ENCODE peak calls at places on chromosomes 12 and 14, in eight cellular contexts. One of them, this sample, is unnamed.

GRCh38 chr12:116495260-116495659 is 63.9 kb upstream of the MAP1LC3B2 start:
- DNase-seq in psoas muscle: no peak
- DNase-seq in HFF-Myc: peak; percentile 21
- DNase-seq in ovary: no peak
- DNase-seq in transverse colon: no peak
- DNase-seq in cardiac fibroblast: peak; percentile 46
- DNase-seq in mesendoderm: peak; percentile 93
- DNase-seq in tibial nerve: no peak
- DNase-seq in this sample: no peak

GRCh38 chr12:57739387-57739786 is 845 bp upstream of the AGAP2 start:
- DNase-seq in tibial nerve: no peak
- DNase-seq in mesendoderm: no peak
- DNase-seq in transverse colon: no peak
- DNase-seq in psoas muscle: no peak
- DNase-seq in HFF-Myc: no peak
- DNase-seq in ovary: no peak
- DNase-seq in cardiac fibroblast: no peak
- DNase-seq in this sample: no peak

GRCh38 chr12:71216725-71217579 is 59.2 kb upstream of the TSPAN8 start:
- DNase-seq in cardiac fibroblast: peak; percentile 63
- DNase-seq in transverse colon: peak; percentile 68
- DNase-seq in tibial nerve: peak; percentile 16
- DNase-seq in psoas muscle: no peak
- DNase-seq in HFF-Myc: no peak
- DNase-seq in mesendoderm: peak; percentile 66
- DNase-seq in ovary: no peak
- DNase-seq in this sample: no peak

GRCh38 chr12:78470354-78471195 is 394.0 kb upstream of the SYT1 start:
- DNase-seq in tibial nerve: peak; percentile 40
- DNase-seq in psoas muscle: no peak
- DNase-seq in ovary: no peak
- DNase-seq in cardiac fibroblast: peak; percentile 68
- DNase-seq in transverse colon: peak; percentile 9
- DNase-seq in HFF-Myc: peak; percentile 14
- DNase-seq in mesendoderm: peak; percentile 68
- DNase-seq in this sample: no peak

GRCh38 chr14:99744199-99744872 is 48.9 kb upstream of the EML1 start:
- DNase-seq in psoas muscle: no peak
- DNase-seq in HFF-Myc: no peak
- DNase-seq in mesendoderm: peak; percentile 72
- DNase-seq in ovary: no peak
- DNase-seq in cardiac fibroblast: peak; percentile 41
- DNase-seq in transverse colon: no peak
- DNase-seq in tibial nerve: no peak
- DNase-seq in this sample: no peak

GRCh38 chr12:20950248-20950647 is 139.7 kb downstream of the SLCO1B3 start:
- DNase-seq in psoas muscle: no peak
- DNase-seq in transverse colon: no peak
- DNase-seq in mesendoderm: peak; percentile 55
- DNase-seq in ovary: no peak
- DNase-seq in cardiac fibroblast: peak; percentile 59
- DNase-seq in HFF-Myc: no peak
- DNase-seq in tibial nerve: no peak
- DNase-seq in this sample: no peak

GRCh38 chr12:118164798-118165486 is 29.0 kb downstream of the PEBP1 start:
- DNase-seq in psoas muscle: no peak
- DNase-seq in HFF-Myc: no peak
- DNase-seq in tibial nerve: no peak
- DNase-seq in cardiac fibroblast: peak; percentile 47
- DNase-seq in ovary: no peak
- DNase-seq in mesendoderm: peak; percentile 55
- DNase-seq in transverse colon: no peak
- DNase-seq in this sample: no peak

GRCh38 chr12:95605875-95606274 is 54.6 kb upstream of the USP44 start:
- DNase-seq in cardiac fibroblast: peak; percentile 47
- DNase-seq in tibial nerve: no peak
- DNase-seq in HFF-Myc: no peak
- DNase-seq in ovary: no peak
- DNase-seq in psoas muscle: no peak
- DNase-seq in mesendoderm: no peak
- DNase-seq in transverse colon: no peak
- DNase-seq in this sample: no peak

GRCh38 chr12:989751-990278 is 1.2 kb upstream of the ERC1 start:
- DNase-seq in psoas muscle: peak; percentile 27
- DNase-seq in transverse colon: peak; percentile 13
- DNase-seq in cardiac fibroblast: peak; percentile 83
- DNase-seq in ovary: no peak
- DNase-seq in mesendoderm: peak; percentile 43
- DNase-seq in tibial nerve: peak; percentile 10
- DNase-seq in HFF-Myc: peak; percentile 43
- DNase-seq in this sample: no peak

GRCh38 chr12:5902736-5903135 is 42.3 kb downstream of the ANO2 start:
- DNase-seq in ovary: no peak
- DNase-seq in transverse colon: no peak
- DNase-seq in psoas muscle: no peak
- DNase-seq in HFF-Myc: no peak
- DNase-seq in cardiac fibroblast: no peak
- DNase-seq in mesendoderm: no peak
- DNase-seq in tibial nerve: no peak
- DNase-seq in this sample: no peak

GRCh38 chr14:88597038-88597437 is 34.2 kb downstream of the ZC3H14 start:
- DNase-seq in mesendoderm: no peak
- DNase-seq in transverse colon: no peak
- DNase-seq in ovary: no peak
- DNase-seq in psoas muscle: no peak
- DNase-seq in HFF-Myc: no peak
- DNase-seq in cardiac fibroblast: no peak
- DNase-seq in tibial nerve: no peak
- DNase-seq in this sample: no peak

GRCh38 chr12:3154006-3154405 is 76.8 kb downstream of the TSPAN9 start:
- DNase-seq in cardiac fibroblast: no peak
- DNase-seq in transverse colon: no peak
- DNase-seq in mesendoderm: no peak
- DNase-seq in ovary: no peak
- DNase-seq in psoas muscle: no peak
- DNase-seq in tibial nerve: no peak
- DNase-seq in HFF-Myc: no peak
- DNase-seq in this sample: no peak

GRCh38 chr14:90607141-90607540 is 209.1 kb downstream of the TTC7B start:
- DNase-seq in cardiac fibroblast: no peak
- DNase-seq in ovary: no peak
- DNase-seq in transverse colon: no peak
- DNase-seq in tibial nerve: no peak
- DNase-seq in mesendoderm: no peak
- DNase-seq in HFF-Myc: no peak
- DNase-seq in psoas muscle: no peak
- DNase-seq in this sample: no peak

GRCh38 chr14:104878582-104878981 is 13.5 kb downstream of the CEP170B start:
- DNase-seq in ovary: no peak
- DNase-seq in mesendoderm: no peak
- DNase-seq in HFF-Myc: no peak
- DNase-seq in tibial nerve: no peak
- DNase-seq in cardiac fibroblast: no peak
- DNase-seq in transverse colon: no peak
- DNase-seq in psoas muscle: peak; percentile 10
- DNase-seq in this sample: peak; percentile 36

GRCh38 chr14:105201928-105202513 is 20.9 kb upstream of the NUDT14 start:
- DNase-seq in psoas muscle: no peak
- DNase-seq in transverse colon: no peak
- DNase-seq in tibial nerve: no peak
- DNase-seq in HFF-Myc: no peak
- DNase-seq in mesendoderm: no peak
- DNase-seq in cardiac fibroblast: no peak
- DNase-seq in ovary: no peak
- DNase-seq in this sample: no peak

GRCh38 chr12:121513464-121514183 is 67.2 kb downstream of the KDM2B start:
- DNase-seq in psoas muscle: no peak
- DNase-seq in tibial nerve: no peak
- DNase-seq in transverse colon: peak; percentile 58
- DNase-seq in mesendoderm: peak; percentile 85
- DNase-seq in HFF-Myc: no peak
- DNase-seq in cardiac fibroblast: no peak
- DNase-seq in ovary: no peak
- DNase-seq in this sample: no peak

GRCh38 chr12:70643927-70644326 is 6.7 kb upstream of the PTPRB start:
- DNase-seq in cardiac fibroblast: no peak
- DNase-seq in psoas muscle: no peak
- DNase-seq in mesendoderm: no peak
- DNase-seq in ovary: no peak
- DNase-seq in HFF-Myc: no peak
- DNase-seq in tibial nerve: no peak
- DNase-seq in transverse colon: no peak
- DNase-seq in this sample: no peak

GRCh38 chr12:120145164-120145563 is 28.6 kb upstream of the RAB35 start:
- DNase-seq in cardiac fibroblast: no peak
- DNase-seq in transverse colon: no peak
- DNase-seq in ovary: no peak
- DNase-seq in tibial nerve: no peak
- DNase-seq in mesendoderm: no peak
- DNase-seq in HFF-Myc: no peak
- DNase-seq in psoas muscle: no peak
- DNase-seq in this sample: no peak

GRCh38 chr14:78704965-78705364 is 534.8 kb downstream of the NRXN3 start:
- DNase-seq in tibial nerve: no peak
- DNase-seq in mesendoderm: no peak
- DNase-seq in psoas muscle: no peak
- DNase-seq in ovary: no peak
- DNase-seq in transverse colon: no peak
- DNase-seq in HFF-Myc: no peak
- DNase-seq in cardiac fibroblast: no peak
- DNase-seq in this sample: no peak

GRCh38 chr12:47782372-47782770 is 9.3 kb downstream of the SLC48A1 start:
- DNase-seq in cardiac fibroblast: no peak
- DNase-seq in tibial nerve: no peak
- DNase-seq in psoas muscle: no peak
- DNase-seq in HFF-Myc: no peak
- DNase-seq in ovary: no peak
- DNase-seq in transverse colon: no peak
- DNase-seq in mesendoderm: no peak
- DNase-seq in this sample: no peak

GRCh38 chr12:77120156-77120555 is 54.8 kb upstream of the E2F7 start:
- DNase-seq in HFF-Myc: no peak
- DNase-seq in mesendoderm: no peak
- DNase-seq in cardiac fibroblast: peak; percentile 87
- DNase-seq in ovary: no peak
- DNase-seq in psoas muscle: no peak
- DNase-seq in transverse colon: no peak
- DNase-seq in tibial nerve: no peak
- DNase-seq in this sample: no peak

GRCh38 chr12:1605129-1606020 is 11.0 kb upstream of the FBXL14 start:
- DNase-seq in tibial nerve: peak; percentile 88
- DNase-seq in psoas muscle: peak; percentile 57
- DNase-seq in ovary: peak; percentile 73
- DNase-seq in HFF-Myc: no peak
- DNase-seq in cardiac fibroblast: peak; percentile 88
- DNase-seq in mesendoderm: peak; percentile 87
- DNase-seq in transverse colon: peak; percentile 77
- DNase-seq in this sample: peak; percentile 82

GRCh38 chr12:66426696-66427095 is 124.4 kb downstream of the HELB start:
- DNase-seq in cardiac fibroblast: no peak
- DNase-seq in psoas muscle: no peak
- DNase-seq in transverse colon: no peak
- DNase-seq in tibial nerve: no peak
- DNase-seq in ovary: no peak
- DNase-seq in mesendoderm: no peak
- DNase-seq in HFF-Myc: no peak
- DNase-seq in this sample: no peak

GRCh38 chr14:57382283-57382682 is 8.1 kb upstream of the NAA30 start:
- DNase-seq in cardiac fibroblast: peak; percentile 96
- DNase-seq in psoas muscle: no peak
- DNase-seq in mesendoderm: no peak
- DNase-seq in transverse colon: no peak
- DNase-seq in tibial nerve: no peak
- DNase-seq in HFF-Myc: peak; percentile 61
- DNase-seq in ovary: no peak
- DNase-seq in this sample: no peak

GRCh38 chr12:6653342-6653741 is 6.1 kb upstream of the ACRBP start:
- DNase-seq in cardiac fibroblast: no peak
- DNase-seq in ovary: no peak
- DNase-seq in tibial nerve: no peak
- DNase-seq in HFF-Myc: no peak
- DNase-seq in psoas muscle: no peak
- DNase-seq in mesendoderm: no peak
- DNase-seq in transverse colon: no peak
- DNase-seq in this sample: no peak

GRCh38 chr14:50488521-50488920 is 43.8 kb downstream of the MAP4K5 start:
- DNase-seq in tibial nerve: no peak
- DNase-seq in cardiac fibroblast: no peak
- DNase-seq in psoas muscle: no peak
- DNase-seq in transverse colon: no peak
- DNase-seq in ovary: no peak
- DNase-seq in HFF-Myc: no peak
- DNase-seq in mesendoderm: no peak
- DNase-seq in this sample: no peak

GRCh38 chr14:105261781-105262180 is 13.4 kb downstream of the BTBD6 start:
- DNase-seq in mesendoderm: no peak
- DNase-seq in HFF-Myc: no peak
- DNase-seq in ovary: no peak
- DNase-seq in cardiac fibroblast: no peak
- DNase-seq in transverse colon: no peak
- DNase-seq in tibial nerve: no peak
- DNase-seq in psoas muscle: no peak
- DNase-seq in this sample: no peak

GRCh38 chr12:89347325-89347829 is 4.9 kb downstream of the DUSP6 start:
- DNase-seq in psoas muscle: no peak
- DNase-seq in mesendoderm: no peak
- DNase-seq in ovary: no peak
- DNase-seq in transverse colon: no peak
- DNase-seq in tibial nerve: no peak
- DNase-seq in HFF-Myc: no peak
- DNase-seq in cardiac fibroblast: no peak
- DNase-seq in this sample: no peak
- H3K4me3 ChIP-seq in psoas muscle: peak overlapping the region; percentile 77
- H3K4me3 ChIP-seq in mesendoderm: no peak overlapping the region
- H3K4me3 ChIP-seq in ovary: no peak overlapping the region
- H3K4me3 ChIP-seq in transverse colon: no peak overlapping the region
- H3K4me3 ChIP-seq in tibial nerve: no peak overlapping the region
- H3K4me3 ChIP-seq in HFF-Myc: peak overlapping the region; percentile 82
- H3K4me3 ChIP-seq in cardiac fibroblast: no peak overlapping the region
- H3K4me3 ChIP-seq in this sample: no peak overlapping the region

GRCh38 chr14:31025335-31026075 is at the start of gene AP4S1:
- DNase-seq in mesendoderm: peak; percentile 69
- DNase-seq in transverse colon: peak; percentile 55
- DNase-seq in psoas muscle: peak; percentile 41
- DNase-seq in cardiac fibroblast: no peak
- DNase-seq in tibial nerve: peak; percentile 24
- DNase-seq in HFF-Myc: no peak
- DNase-seq in ovary: peak; percentile 39
- DNase-seq in this sample: peak; percentile 59
- H3K4me3 ChIP-seq in mesendoderm: peak within 1 kb of the TSS; percentile 96
- H3K4me3 ChIP-seq in transverse colon: peak within 1 kb of the TSS; percentile 91
- H3K4me3 ChIP-seq in psoas muscle: peak within 1 kb of the TSS; percentile 98
- H3K4me3 ChIP-seq in cardiac fibroblast: peak within 1 kb of the TSS; percentile 95
- H3K4me3 ChIP-seq in tibial nerve: peak within 1 kb of the TSS; percentile 99
- H3K4me3 ChIP-seq in HFF-Myc: peak within 1 kb of the TSS; percentile 94
- H3K4me3 ChIP-seq in ovary: peak within 1 kb of the TSS; percentile 99
- H3K4me3 ChIP-seq in this sample: peak within 1 kb of the TSS; percentile 50

GRCh38 chr12:53986686-53987180 is 1.8 kb downstream of the HOXC10 start:
- DNase-seq in transverse colon: no peak
- DNase-seq in psoas muscle: no peak
- DNase-seq in HFF-Myc: no peak
- DNase-seq in ovary: no peak
- DNase-seq in tibial nerve: no peak
- DNase-seq in cardiac fibroblast: no peak
- DNase-seq in mesendoderm: no peak
- DNase-seq in this sample: no peak
- H3K4me3 ChIP-seq in transverse colon: no peak overlapping the region
- H3K4me3 ChIP-seq in psoas muscle: peak overlapping the region; percentile 79
- H3K4me3 ChIP-seq in HFF-Myc: peak overlapping the region; percentile 51
- H3K4me3 ChIP-seq in ovary: no peak overlapping the region
- H3K4me3 ChIP-seq in tibial nerve: no peak overlapping the region
- H3K4me3 ChIP-seq in cardiac fibroblast: no peak overlapping the region
- H3K4me3 ChIP-seq in mesendoderm: no peak overlapping the region
- H3K4me3 ChIP-seq in this sample: no peak overlapping the region

GRCh38 chr12:56298828-56299227 is 1.3 kb downstream of the CS start:
- DNase-seq in cardiac fibroblast: no peak
- DNase-seq in tibial nerve: no peak
- DNase-seq in transverse colon: no peak
- DNase-seq in mesendoderm: no peak
- DNase-seq in psoas muscle: no peak
- DNase-seq in ovary: no peak
- DNase-seq in HFF-Myc: no peak
- DNase-seq in this sample: no peak
- H3K4me3 ChIP-seq in cardiac fibroblast: peak overlapping the region; percentile 89
- H3K4me3 ChIP-seq in tibial nerve: peak overlapping the region; percentile 88
- H3K4me3 ChIP-seq in transverse colon: peak overlapping the region; percentile 69
- H3K4me3 ChIP-seq in mesendoderm: peak overlapping the region; percentile 98
- H3K4me3 ChIP-seq in psoas muscle: peak overlapping the region; percentile 96
- H3K4me3 ChIP-seq in ovary: peak overlapping the region; percentile 99
- H3K4me3 ChIP-seq in HFF-Myc: peak overlapping the region; percentile 96
- H3K4me3 ChIP-seq in this sample: no peak overlapping the region